ENCODE peak calls at places on chromosome 12, in seven cellular contexts. E is upper lobe of right lung, J is esophagus squamous epithelium, I is astrocyte of the spinal cord, S is right atrium auricular region, R is AG04450, Y is dorsolateral prefrontal cortex. N is an unnamed sample.

GRCh38 chr12:18283776-18284175 is 22.5 kb downstream of the PIK3C2G start:
- DNase-seq in J (no peak), R (no peak), Y (no peak), E (no peak), S (no peak), I (no peak), N (no peak)

GRCh38 chr12:102964872-102965271 is 7.4 kb downstream of the ASCL1 start:
- DNase-seq in Y (no peak), J (no peak), E (no peak), R (no peak), S (no peak), I (no peak), N (no peak)

GRCh38 chr12:13097526-13097925 is 5.9 kb downstream of the GSG1 start:
- DNase-seq in J (no peak), I (no peak), Y (no peak), E (no peak), S (no peak), R (no peak), N (no peak)

GRCh38 chr12:53735-54095 is 12.9 kb upstream of the IQSEC3 start:
- DNase-seq in Y (no peak), E (no peak), I (no peak), J (no peak), S (no peak), R (no peak), N (no peak)

GRCh38 chr12:102034346-102034745 is 27.4 kb downstream of the WASHC3 start:
- DNase-seq in I (peak), S (no peak), E (no peak), J (no peak), Y (no peak), R (no peak), N (no peak)

GRCh38 chr12:65825573-65826512 is 1.6 kb downstream of the HMGA2 start:
- DNase-seq in Y (no peak), J (no peak), E (peak), S (no peak), I (no peak), R (no peak), N (no peak)

GRCh38 chr12:58363971-58364370 is 422.6 kb downstream of the ATP23 start:
- DNase-seq in R (no peak), S (no peak), E (no peak), J (no peak), I (no peak), Y (no peak), N (no peak)

GRCh38 chr12:71208053-71208685 is 50.4 kb upstream of the TSPAN8 start:
- DNase-seq in Y (no peak), E (no peak), J (no peak), I (peak), S (no peak), R (no peak), N (no peak)

GRCh38 chr12:42162198-42162597 is 17.5 kb upstream of the GXYLT1 start:
- DNase-seq in S (no peak), E (no peak), I (peak), R (no peak), J (no peak), Y (no peak), N (no peak)

GRCh38 chr12:56389215-56389850 is 26.7 kb upstream of the APOF start:
- DNase-seq in J (no peak), I (no peak), Y (no peak), R (no peak), E (no peak), S (no peak), N (no peak)

GRCh38 chr12:120529641-120530314 is 820 bp upstream of the COQ5 start:
- DNase-seq in I (peak), E (no peak), Y (no peak), R (no peak), S (no peak), J (no peak), N (no peak)

GRCh38 chr12:101761347-101761746 is 22.1 kb upstream of the SYCP3 start:
- DNase-seq in I (no peak), Y (no peak), S (no peak), R (no peak), E (no peak), J (no peak), N (no peak)

GRCh38 chr12:28535216-28535615 is 345.0 kb downstream of the CCDC91 start:
- DNase-seq in Y (no peak), R (no peak), E (no peak), I (peak), S (no peak), J (no peak), N (no peak)

GRCh38 chr12:91326043-91327027 is 143.7 kb upstream of the DCN start:
- DNase-seq in I (peak), J (no peak), R (peak), Y (no peak), S (peak), E (no peak), N (peak)

GRCh38 chr12:65858831-65859230 is 34.5 kb downstream of the HMGA2 start:
- DNase-seq in J (no peak), Y (no peak), R (no peak), E (no peak), I (no peak), S (no peak), N (no peak)

GRCh38 chr12:1350055-1350933 is 244.1 kb downstream of the FBXL14 start:
- DNase-seq in Y (no peak), I (peak), J (no peak), S (no peak), R (peak), E (no peak), N (no peak)

GRCh38 chr12:105167346-105167745 is 59.8 kb downstream of the WASHC4 start:
- DNase-seq in E (no peak), Y (no peak), S (no peak), I (no peak), J (no peak), R (peak), N (no peak)

GRCh38 chr12:103846415-103846814 is 5.4 kb upstream of the NT5DC3 start:
- DNase-seq in Y (no peak), R (no peak), E (no peak), J (no peak), I (no peak), S (no peak), N (no peak)

GRCh38 chr12:125314051-125314882 is 249.0 kb downstream of the AACS start:
- DNase-seq in I (no peak), S (no peak), J (no peak), E (no peak), R (no peak), Y (no peak), N (no peak)

GRCh38 chr12:80272516-80272915 is 171.5 kb upstream of the PTPRQ start:
- DNase-seq in S (no peak), I (peak), R (no peak), E (no peak), Y (no peak), J (no peak), N (no peak)

GRCh38 chr12:22088886-22089285 is 42.9 kb downstream of the CMAS start:
- DNase-seq in R (no peak), E (no peak), I (no peak), J (no peak), S (no peak), Y (no peak), N (no peak)

GRCh38 chr12:123573870-123574269 is 10.5 kb upstream of the TMED2 start:
- DNase-seq in J (no peak), Y (no peak), I (no peak), R (no peak), S (no peak), E (no peak), N (no peak)

GRCh38 chr12:1453801-1454200 is 140.6 kb downstream of the FBXL14 start:
- DNase-seq in I (no peak), Y (no peak), S (no peak), E (no peak), J (no peak), R (no peak), N (no peak)

GRCh38 chr12:96187675-96188355 is 6.4 kb upstream of the ELK3 start:
- DNase-seq in S (no peak), E (no peak), J (no peak), I (no peak), Y (no peak), R (no peak), N (no peak)

GRCh38 chr12:92398565-92399309 is 253.1 kb upstream of the BTG1 start:
- DNase-seq in S (no peak), E (no peak), R (no peak), I (no peak), Y (no peak), J (no peak), N (no peak)

GRCh38 chr12:112906712-112907414 is at the start of gene OAS1:
- DNase-seq in R (no peak), I (peak), Y (no peak), J (no peak), E (no peak), S (no peak), N (no peak)

GRCh38 chr12:95608252-95609033 is 57.2 kb upstream of the USP44 start:
- DNase-seq in J (no peak), R (no peak), Y (no peak), E (peak), I (peak), S (peak), N (peak)

GRCh38 chr12:96571101-96571862 is 81.9 kb downstream of the CFAP54 start:
- DNase-seq in S (no peak), R (no peak), E (no peak), Y (no peak), I (no peak), J (no peak), N (no peak)

GRCh38 chr12:49232940-49233841 is 31.7 kb upstream of the TUBA1C start:
- DNase-seq in J (no peak), I (peak), S (peak), Y (peak), E (peak), R (no peak), N (no peak)
- TF ChIP-seq CTCF in J (no peak), I (peak), S (no peak), Y (no peak), E (no peak), R (peak), N (no peak)

GRCh38 chr12:45989277-45989856 is 1.0 kb downstream of the SCAF11 start:
- DNase-seq in E (no peak), S (no peak), J (no peak), I (no peak), Y (no peak), R (no peak), N (no peak)

GRCh38 chr12:45987339-45987726 is 3.0 kb downstream of the SCAF11 start:
- DNase-seq in J (no peak), R (no peak), I (no peak), Y (no peak), S (no peak), E (no peak), N (no peak)

GRCh38 chr12:45988259-45988658 is 2.1 kb downstream of the SCAF11 start:
- DNase-seq in J (no peak), Y (no peak), E (no peak), S (no peak), R (no peak), I (peak), N (no peak)

GRCh38 chr12:45989857-45990467 is 412 bp downstream of the SCAF11 start:
- DNase-seq in J (no peak), I (peak), E (peak), Y (peak), R (no peak), S (peak), N (no peak)

GRCh38 chr12:45986646-45987338 is 3.6 kb downstream of the SCAF11 start:
- DNase-seq in Y (no peak), J (no peak), S (no peak), R (no peak), E (no peak), I (no peak), N (no peak)
- H3K4me3 ChIP-seq in Y (no peak), J (no peak), S (no peak), R (no peak), E (no peak), I (no peak), N (no peak)

GRCh38 chr12:6230321-6231110 is 30.3 kb downstream of the CD9 start:
- DNase-seq in E (peak), Y (peak), I (peak), J (peak), S (no peak), R (no peak), N (peak)
- TF ChIP-seq CTCF in E (no peak), Y (no peak), I (no peak), J (no peak), S (no peak), R (no peak), N (no peak)

GRCh38 chr12:106303202-106303820 is 778 bp downstream of the TCP11L2 start:
- DNase-seq in E (peak), S (peak), I (peak), R (no peak), J (peak), Y (peak), N (peak)

GRCh38 chr12:106304797-106305196 is 2.3 kb downstream of the TCP11L2 start:
- DNase-seq in E (no peak), S (no peak), Y (no peak), J (no peak), I (no peak), R (no peak), N (no peak)

GRCh38 chr12:106302401-106303201 is at the start of gene TCP11L2:
- DNase-seq in I (peak), J (peak), Y (peak), S (peak), E (peak), R (no peak), N (peak)

GRCh38 chr12:106305376-106305775 is 2.8 kb downstream of the TCP11L2 start:
- DNase-seq in S (no peak), E (no peak), R (no peak), Y (no peak), I (no peak), J (no peak), N (no peak)

DNA sequence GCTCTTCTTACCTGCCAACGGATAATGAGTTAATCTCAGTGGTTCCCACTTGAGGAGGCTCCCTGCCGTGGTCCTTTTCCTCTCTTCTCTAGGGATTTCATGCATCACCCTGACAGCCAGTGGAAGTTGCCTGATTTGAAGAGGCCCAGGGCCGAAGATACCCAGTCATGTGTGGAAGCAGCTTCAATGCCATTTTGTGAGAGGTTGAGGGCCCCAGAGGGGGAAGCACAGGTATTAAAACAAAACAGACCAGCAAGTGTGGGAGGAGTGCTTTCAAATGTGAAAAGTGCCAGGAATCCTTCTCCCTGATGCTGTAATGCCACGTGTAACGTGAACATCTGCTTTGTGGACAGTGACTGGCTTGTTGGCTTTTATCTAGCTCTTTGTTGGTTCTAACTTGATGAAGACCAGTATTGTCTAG is 1.5 kb downstream of the TCP11L2 start:
- DNase-seq in J (no peak), S (no peak), I (no peak), R (no peak), Y (no peak), E (no peak), N (no peak)
- H3K4me3 ChIP-seq in J (no peak), S (peak), I (no peak), R (peak), Y (peak), E (peak), N (peak)

DNA sequence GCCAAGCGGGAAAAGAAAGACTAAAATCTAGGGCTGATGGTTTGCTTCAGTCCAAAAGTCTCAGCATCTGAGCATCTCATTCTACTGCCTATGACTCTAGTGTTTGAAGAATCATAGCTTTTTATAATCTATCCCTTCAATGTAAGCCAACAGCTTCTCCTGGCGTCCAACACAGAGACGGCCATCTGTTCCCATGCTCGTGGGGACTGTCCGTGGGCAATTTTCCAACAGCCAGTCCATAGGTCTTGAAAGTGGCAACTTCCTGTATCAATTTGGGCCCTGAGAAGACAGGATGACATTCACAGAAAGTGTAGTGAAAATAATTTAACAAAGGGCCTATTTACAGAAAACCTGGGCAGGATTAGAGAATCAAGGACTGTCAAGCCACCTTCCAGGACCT is 544.3 kb upstream of the TMEM132C start:
- DNase-seq in E (no peak), Y (no peak), J (no peak), S (no peak), R (no peak), I (no peak), N (no peak)
- TF ChIP-seq CTCF in E (no peak), Y (no peak), J (no peak), S (no peak), R (no peak), I (no peak), N (no peak)

GRCh38 chr12:46135750-46136149 is 133.1 kb downstream of the SLC38A1 start:
- DNase-seq in J (no peak), R (no peak), I (no peak), E (no peak), S (no peak), Y (no peak), N (no peak)

GRCh38 chr12:46133751-46134150 is 135.1 kb downstream of the SLC38A1 start:
- DNase-seq in R (no peak), Y (no peak), S (no peak), J (no peak), I (no peak), E (no peak), N (no peak)

GRCh38 chr12:46134852-46135251 is 134.0 kb downstream of the SLC38A1 start:
- DNase-seq in R (no peak), E (no peak), Y (no peak), I (no peak), S (no peak), J (no peak), N (no peak)

GRCh38 chr12:46134205-46134811 is 134.5 kb downstream of the SLC38A1 start:
- DNase-seq in I (no peak), E (no peak), S (no peak), Y (no peak), R (no peak), J (no peak), N (no peak)

GRCh38 chr12:46136239-46136638 is 132.6 kb downstream of the SLC38A1 start:
- DNase-seq in Y (no peak), S (no peak), I (no peak), J (no peak), R (no peak), E (no peak), N (no peak)
- H3K4me3 ChIP-seq in Y (no peak), S (no peak), I (no peak), J (no peak), R (no peak), E (no peak), N (no peak)